ENCODE peak calls at places on chromosomes 4 and X, in six cellular contexts. O is hippocampal formation, Q is fibroblast of villous mesenchyme, V is HEK293T, N is ovary, S is endothelial cell. W is an unnamed sample.

GRCh38 chrX:40406330-40406859 is 174.4 kb upstream of the ATP6AP2 start:
- DNase-seq in O (no peak), V (no peak), S (no peak), N (no peak), Q (peak; percentile 7), W (no peak)

GRCh38 chr4:113582737-113583136 is 178.8 kb downstream of the CAMK2D start:
- DNase-seq in N (no peak), V (no peak), S (no peak), O (no peak), Q (no peak), W (no peak)

GRCh38 chr4:157741642-157742041 is 431.2 kb downstream of the GASK1B start:
- DNase-seq in O (no peak), N (no peak), S (no peak), V (no peak), Q (no peak), W (no peak)

GRCh38 chrX:72367524-72367923 is 61.8 kb upstream of the CITED1 start:
- DNase-seq in N (no peak), O (no peak), V (no peak), S (no peak), Q (no peak), W (no peak)

GRCh38 chrX:96837808-96838207 is 45.9 kb upstream of the RPA4 start:
- DNase-seq in O (no peak), N (no peak), V (no peak), S (no peak), Q (no peak), W (no peak)

GRCh38 chrX:11171956-11172355 is 60.8 kb downstream of the HCCS start:
- DNase-seq in O (no peak), Q (no peak), V (no peak), N (no peak), S (no peak), W (no peak)

GRCh38 chr4:157221895-157222763 is 1.6 kb downstream of the GRIA2 start:
- DNase-seq in S (peak; percentile 61), V (peak; percentile 9), O (peak; percentile 69), N (no peak), Q (no peak), W (no peak)

GRCh38 chrX:11733614-11734013 is 24.4 kb upstream of the MSL3 start:
- DNase-seq in O (no peak), S (no peak), V (no peak), Q (no peak), N (no peak), W (no peak)

GRCh38 chr4:156941940-156942548 is 29.6 kb downstream of the PDGFC start:
- DNase-seq in Q (peak; percentile 92), O (no peak), V (peak; percentile 65), S (peak; percentile 34), N (peak; percentile 43), W (no peak)